ENCODE peak calls at places on chromosomes 2 and 18, in seven cellular contexts. F is RPMI7951, K is right lobe of liver, N is mucosa of gallbladder, Y is smooth muscle cell of the brain vasculature, C is Peyer's patch, W is T1000. X is an unnamed sample.

GRCh38 chr2:233426619-233427342 is 72.5 kb downstream of the DGKD start:
- DNase-seq in F (peak; percentile 94), K (no peak), N (no peak), Y (no peak), C (no peak), W (peak; percentile 72), X (no peak)

GRCh38 chr2:60586081-60586480 is 32.6 kb upstream of the BCL11A start:
- DNase-seq in F (no peak), K (no peak), N (no peak), Y (no peak), C (no peak), W (no peak), X (peak; percentile 7)

GRCh38 chr2:230485801-230486341 is 69.9 kb downstream of the SP100 start:
- DNase-seq in F (no peak), K (no peak), N (no peak), Y (no peak), C (peak; percentile 38), W (no peak), X (no peak)

GRCh38 chr2:99299580-99299979 is 1.4 kb downstream of the LYG1 start:
- DNase-seq in F (no peak), K (no peak), N (no peak), Y (no peak), C (no peak), W (no peak), X (no peak)

GRCh38 chr2:216596986-216597509 is 36.2 kb upstream of the IGFBP2 start:
- DNase-seq in F (peak; percentile 77), K (no peak), N (no peak), Y (no peak), C (no peak), W (no peak), X (no peak)

GRCh38 chr2:112824701-112825099 is 11.9 kb downstream of the IL1B start:
- DNase-seq in F (no peak), K (no peak), N (no peak), Y (no peak), C (no peak), W (no peak), X (no peak)

GRCh38 chr2:15594291-15595256 is 2.9 kb downstream of the DDX1 start:
- DNase-seq in F (no peak), K (no peak), N (no peak), Y (no peak), C (no peak), W (no peak), X (no peak)

GRCh38 chr2:218821605-218822211 is 9.9 kb downstream of the PRKAG3 start:
- DNase-seq in F (no peak), K (no peak), N (no peak), Y (no peak), C (no peak), W (no peak), X (no peak)

GRCh38 chr2:6650311-6650710 is 215.4 kb downstream of the CMPK2 start:
- DNase-seq in F (no peak), K (no peak), N (no peak), Y (no peak), C (no peak), W (no peak), X (no peak)

GRCh38 chr2:232653441-232653840 is 20.0 kb downstream of the EFHD1 start:
- DNase-seq in F (no peak), K (no peak), N (no peak), Y (no peak), C (no peak), W (no peak), X (no peak)

GRCh38 chr18:58091099-58091611 is 47.1 kb downstream of the NEDD4L start:
- DNase-seq in F (peak; percentile 29), K (no peak), N (peak; percentile 63), Y (no peak), C (no peak), W (no peak), X (no peak)

GRCh38 chr2:219178377-219179175 is 501 bp downstream of the RETREG2 start:
- DNase-seq in F (peak; percentile 47), K (peak; percentile 67), N (peak; percentile 29), Y (no peak), C (peak; percentile 70), W (peak; percentile 64), X (no peak)

GRCh38 chr2:44015239-44015638 is 19.4 kb upstream of the LRPPRC start:
- DNase-seq in F (no peak), K (no peak), N (no peak), Y (no peak), C (no peak), W (no peak), X (no peak)

GRCh38 chr2:37554157-37554515 is 117.3 kb downstream of the CDC42EP3 start:
- DNase-seq in F (no peak), K (no peak), N (no peak), Y (no peak), C (no peak), W (no peak), X (no peak)

GRCh38 chr2:237305579-237305978 is 108.4 kb downstream of the COL6A3 start:
- DNase-seq in F (no peak), K (no peak), N (no peak), Y (no peak), C (no peak), W (no peak), X (no peak)

GRCh38 chr2:9771481-9772017 is 71.7 kb upstream of the TAF1B start:
- DNase-seq in F (peak; percentile 83), K (no peak), N (no peak), Y (no peak), C (no peak), W (peak; percentile 38), X (no peak)

GRCh38 chr2:127324635-127325034 is 30.7 kb upstream of the ERCC3 start:
- DNase-seq in F (peak; percentile 59), K (no peak), N (no peak), Y (peak; percentile 28), C (no peak), W (no peak), X (no peak)

GRCh38 chr2:12428786-12429185 is 287.9 kb upstream of the TRIB2 start:
- DNase-seq in F (peak; percentile 24), K (no peak), N (no peak), Y (peak; percentile 76), C (no peak), W (no peak), X (no peak)

GRCh38 chr18:12531747-12532146 is 124.0 kb downstream of the PRELID3A start:
- DNase-seq in F (peak; percentile 27), K (no peak), N (no peak), Y (no peak), C (no peak), W (no peak), X (no peak)

GRCh38 chr2:41716497-41716896 is 331.3 kb upstream of the PKDCC start:
- DNase-seq in F (no peak), K (no peak), N (no peak), Y (no peak), C (no peak), W (no peak), X (peak; percentile 57)

GRCh38 chr2:69366-70344 is 23.4 kb upstream of the FAM110C start:
- DNase-seq in F (no peak), K (no peak), N (peak; percentile 55), Y (no peak), C (no peak), W (no peak), X (peak; percentile 68)

GRCh38 chr18:31977270-31977872 is 34.4 kb upstream of the TRAPPC8 start:
- DNase-seq in F (peak; percentile 26), K (peak; percentile 51), N (peak; percentile 26), Y (peak; percentile 4), C (no peak), W (no peak), X (peak; percentile 21)

GRCh38 chr2:191533693-191534175 is 144.2 kb upstream of the NABP1 start:
- DNase-seq in F (no peak), K (no peak), N (no peak), Y (no peak), C (no peak), W (no peak), X (no peak)

GRCh38 chr2:84971799-84972790 is 1.1 kb downstream of the KCMF1 start:
- DNase-seq in F (peak; percentile 59), K (peak; percentile 56), N (peak; percentile 39), Y (no peak), C (peak; percentile 51), W (no peak), X (peak; percentile 37)

GRCh38 chr18:80191264-80191663 is 56.0 kb downstream of the PARD6G start:
- DNase-seq in F (no peak), K (no peak), N (no peak), Y (no peak), C (no peak), W (no peak), X (no peak)

GRCh38 chr2:159381574-159381973 is 95.1 kb upstream of the WDSUB1 start:
- DNase-seq in F (no peak), K (no peak), N (no peak), Y (no peak), C (no peak), W (no peak), X (no peak)

GRCh38 chr18:46264255-46264654 is 160.1 kb downstream of the HAUS1 start:
- DNase-seq in F (no peak), K (no peak), N (no peak), Y (no peak), C (no peak), W (no peak), X (no peak)

GRCh38 chr18:33560686-33561370 is 17.2 kb upstream of the ASXL3 start:
- DNase-seq in F (no peak), K (no peak), N (no peak), Y (no peak), C (no peak), W (no peak), X (peak; percentile 26)

GRCh38 chr18:61876899-61877298 is 15.9 kb downstream of the RNF152 start:
- DNase-seq in F (no peak), K (no peak), N (no peak), Y (no peak), C (no peak), W (no peak), X (no peak)

GRCh38 chr2:99810241-99810640 is 320.4 kb upstream of the REV1 start:
- DNase-seq in F (no peak), K (no peak), N (no peak), Y (no peak), C (no peak), W (no peak), X (peak; percentile 73)

GRCh38 chr2:41711736-41712135 is 336.1 kb upstream of the PKDCC start:
- DNase-seq in F (no peak), K (no peak), N (no peak), Y (no peak), C (no peak), W (no peak), X (no peak)

GRCh38 chr2:237201461-237202287 is 116.0 kb downstream of the COPS8 start:
- DNase-seq in F (peak; percentile 100), K (no peak), N (peak; percentile 55), Y (peak; percentile 92), C (no peak), W (peak; percentile 79), X (no peak)

GRCh38 chr2:55839182-55839819 is 84.3 kb downstream of the EFEMP1 start:
- DNase-seq in F (peak; percentile 9), K (peak; percentile 48), N (peak; percentile 49), Y (no peak), C (no peak), W (no peak), X (peak; percentile 96)

GRCh38 chr2:151363709-151364108 is 6.3 kb downstream of the TNFAIP6 start:
- DNase-seq in F (no peak), K (peak; percentile 46), N (no peak), Y (no peak), C (no peak), W (no peak), X (no peak)

GRCh38 chr2:45370367-45370766 is 240.7 kb downstream of the SRBD1 start:
- DNase-seq in F (no peak), K (no peak), N (no peak), Y (no peak), C (no peak), W (no peak), X (no peak)

GRCh38 chr2:46416739-46417403 is 62.5 kb upstream of the TMEM247 start:
- DNase-seq in F (peak; percentile 27), K (no peak), N (no peak), Y (no peak), C (no peak), W (no peak), X (no peak)

GRCh38 chr2:126788113-126788512 is 110.6 kb upstream of the TEX51 start:
- DNase-seq in F (no peak), K (no peak), N (no peak), Y (no peak), C (no peak), W (no peak), X (no peak)

GRCh38 chr18:61917870-61918269 is 25.1 kb upstream of the RNF152 start:
- DNase-seq in F (no peak), K (no peak), N (no peak), Y (no peak), C (no peak), W (no peak), X (no peak)